ENCODE peak calls at places on chromosomes 7 and 10, in seven cellular contexts. I is GM23338, H is hepatocyte, B is PC-9, U is HCT116, S is MM.1S, J is SK-N-SH. V is an unnamed sample.

GRCh38 chr7:24912874-24913514 is 67.0 kb downstream of the OSBPL3 start:
- DNase-seq in I (no peak), S (no peak), U (no peak), H (no peak), B (no peak), J (no peak), V (no peak)

GRCh38 chr10:7986851-7987250 is 67.6 kb upstream of the GATA3 start:
- DNase-seq in S (no peak), U (no peak), H (no peak), J (no peak), I (no peak), B (no peak), V (no peak)

GRCh38 chr7:23115991-23116390 is 10.4 kb downstream of the KLHL7 start:
- DNase-seq in S (no peak), H (no peak), J (no peak), U (no peak), B (no peak), I (peak; percentile 88), V (no peak)

GRCh38 chr7:36391436-36392198 is 2.0 kb downstream of the ANLN start:
- DNase-seq in I (no peak), U (no peak), H (no peak), J (no peak), S (peak; percentile 31), B (peak; percentile 24), V (peak; percentile 47)

GRCh38 chr7:45324683-45325237 is 167.2 kb downstream of the RAMP3 start:
- DNase-seq in J (no peak), I (no peak), H (peak; percentile 49), B (no peak), S (no peak), U (no peak), V (no peak)

GRCh38 chr10:88974446-88975376 is 15.9 kb upstream of the FAS start:
- DNase-seq in S (peak; percentile 36), J (no peak), I (no peak), U (no peak), H (no peak), B (no peak), V (peak; percentile 27)

GRCh38 chr7:79452495-79453265 is 787 bp downstream of the MAGI2 start:
- DNase-seq in B (peak; percentile 3), J (peak; percentile 61), U (no peak), H (peak; percentile 46), I (peak; percentile 39), S (no peak), V (no peak)

GRCh38 chr7:72403677-72404076 is 8.5 kb downstream of the CALN1 start:
- DNase-seq in I (no peak), H (no peak), B (no peak), J (no peak), S (no peak), U (no peak), V (no peak)

GRCh38 chr10:65234261-65234660 is 1691.6 kb upstream of the LRRTM3 start:
- DNase-seq in S (no peak), H (no peak), J (no peak), I (no peak), U (no peak), B (no peak), V (peak; percentile 88)

GRCh38 chr10:110410329-110411046 is 87.2 kb upstream of the DUSP5 start:
- DNase-seq in H (peak; percentile 82), I (no peak), U (peak; percentile 91), S (no peak), B (peak; percentile 89), J (no peak), V (peak; percentile 95)

GRCh38 chr7:68678196-68678595 is 920.1 kb upstream of the AUTS2 start:
- DNase-seq in S (no peak), B (no peak), I (no peak), J (no peak), U (no peak), H (no peak), V (no peak)

GRCh38 chr7:1848013-1848640 is 178.1 kb downstream of the ELFN1 start:
- DNase-seq in H (no peak), S (no peak), J (no peak), U (no peak), I (no peak), B (no peak), V (no peak)

GRCh38 chr10:30184397-30185033 is 125.1 kb upstream of the JCAD start:
- DNase-seq in U (no peak), S (no peak), H (peak; percentile 19), B (no peak), I (no peak), J (no peak), V (no peak)

GRCh38 chr7:139737221-139738100 is 40.3 kb downstream of the HIPK2 start:
- DNase-seq in U (no peak), S (no peak), H (no peak), J (no peak), B (no peak), I (no peak), V (no peak)

GRCh38 chr10:86363184-86363832 is 3.3 kb downstream of the GRID1 start:
- DNase-seq in S (no peak), H (peak; percentile 81), B (peak; percentile 46), J (no peak), I (peak; percentile 81), U (no peak), V (no peak)

GRCh38 chr10:29714096-29714874 is 79.5 kb upstream of the SVIL start:
- DNase-seq in H (no peak), I (no peak), J (no peak), S (no peak), B (peak; percentile 19), U (peak; percentile 57), V (peak; percentile 80)

GRCh38 chr10:113230018-113230610 is 280.1 kb downstream of the TCF7L2 start:
- DNase-seq in U (no peak), J (no peak), B (no peak), S (no peak), I (peak; percentile 19), H (no peak), V (no peak)

GRCh38 chr10:130933008-130933390 is 378.5 kb downstream of the TCERG1L start:
- DNase-seq in I (no peak), U (no peak), S (no peak), J (no peak), H (no peak), B (no peak), V (no peak)

GRCh38 chr10:62747195-62747594 is 57.3 kb upstream of the ADO start:
- DNase-seq in H (no peak), J (no peak), U (no peak), B (no peak), I (no peak), S (no peak), V (no peak)

GRCh38 chr7:1151156-1151555 is 8.8 kb downstream of the ZFAND2A start:
- DNase-seq in U (no peak), H (no peak), B (no peak), I (no peak), J (no peak), S (no peak), V (no peak)

GRCh38 chr7:44769381-44770209 is 20.9 kb downstream of the ZMIZ2 start:
- DNase-seq in I (peak; percentile 27), U (no peak), H (no peak), S (peak; percentile 86), J (no peak), B (peak; percentile 47), V (no peak)

GRCh38 chr7:44367475-44368030 is 42.2 kb upstream of the CAMK2B start:
- DNase-seq in B (no peak), H (no peak), J (no peak), I (peak; percentile 43), U (no peak), S (no peak), V (no peak)

GRCh38 chr7:7639847-7640220 is 718 bp upstream of the UMAD1 start:
- DNase-seq in H (peak; percentile 46), B (no peak), I (no peak), J (no peak), U (no peak), S (peak; percentile 55), V (peak; percentile 22)

GRCh38 chr10:28595618-28596017 is 62.7 kb downstream of the WAC start:
- DNase-seq in I (no peak), B (no peak), S (no peak), J (no peak), U (no peak), H (no peak), V (no peak)

GRCh38 chr7:157654350-157654749 is 317.5 kb downstream of the DNAJB6 start:
- DNase-seq in H (no peak), J (peak; percentile 23), B (no peak), S (no peak), I (no peak), U (no peak), V (no peak)

GRCh38 chr7:157651366-157652160 is 314.8 kb downstream of the DNAJB6 start:
- DNase-seq in H (no peak), B (no peak), I (no peak), U (no peak), S (no peak), J (no peak), V (no peak)

GRCh38 chr7:157652161-157652953 is 315.6 kb downstream of the DNAJB6 start:
- DNase-seq in H (no peak), U (no peak), S (no peak), B (no peak), J (peak; percentile 31), I (no peak), V (no peak)

GRCh38 chr7:157652954-157653826 is 316.4 kb downstream of the DNAJB6 start:
- DNase-seq in I (no peak), J (peak; percentile 21), H (no peak), U (no peak), B (no peak), S (no peak), V (no peak)

DNA sequence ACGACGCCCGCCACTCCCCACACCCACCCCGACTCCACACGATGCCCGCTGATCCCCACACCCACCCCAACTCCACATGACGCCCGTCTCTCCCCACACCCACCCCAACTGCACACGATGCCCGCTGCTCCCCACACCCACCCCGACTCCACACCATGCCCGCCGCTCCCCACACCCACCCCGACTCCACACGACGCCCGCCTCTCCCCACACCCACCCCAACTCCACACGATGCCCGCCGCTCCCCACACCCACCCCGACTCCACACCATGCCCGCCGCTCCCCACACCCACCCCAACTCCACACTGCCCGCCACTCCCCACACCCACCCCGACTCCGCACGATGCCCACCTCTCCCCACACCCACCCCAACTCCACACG is 317.0 kb downstream of the DNAJB6 start:
- DNase-seq in H (no peak), U (no peak), I (no peak), B (no peak), J (no peak), S (no peak), V (no peak)
- H3K9me2 ChIP-seq in H (no peaks in the 10 kb centered on the region), U (no peaks in the 10 kb centered on the region), I (no peaks in the 10 kb centered on the region), B (no peaks in the 10 kb centered on the region), J (no peaks in the 10 kb centered on the region), S (no peaks in the 10 kb centered on the region), V (no peaks in the 10 kb centered on the region)

GRCh38 chr10:54587973-54588372 is 213.1 kb downstream of the PCDH15 start:
- DNase-seq in I (no peak), H (no peak), B (no peak), U (no peak), S (no peak), J (no peak), V (peak; percentile 58)
- H3K4me3 ChIP-seq in I (no peak overlapping the region), H (no peak overlapping the region), B (no peak overlapping the region), U (no peak overlapping the region), S (no peak overlapping the region), J (no peak overlapping the region), V (no peak overlapping the region)

GRCh38 chr10:48233643-48234042 is 40.9 kb downstream of the FRMPD2 start:
- DNase-seq in S (no peak), B (no peak), H (no peak), I (no peak), U (no peak), J (no peak), V (no peak)
- TF ChIP-seq CTCF in S (no peak), B (no peak), H (no peak), I (peak; percentile 54), U (peak; percentile 8), J (no peak), V (no peak)

GRCh38 chr7:131489881-131490280 is 66.5 kb downstream of the PODXL start:
- DNase-seq in S (no peak), B (no peak), U (no peak), J (no peak), I (no peak), H (no peak), V (no peak)
- H3K9me2 ChIP-seq in S (no peaks in the 10 kb centered on the region), B (no peaks in the 10 kb centered on the region), U (no peaks in the 10 kb centered on the region), J (no peaks in the 10 kb centered on the region), I (no peaks in the 10 kb centered on the region), H (no peaks in the 10 kb centered on the region), V (no peaks in the 10 kb centered on the region)